ENCODE peak calls at places on chromosomes 6 and 20, in six cellular contexts. One of them, this sample, is unnamed.

GRCh38 chr6:26575494-26575939 is 21.2 kb upstream of the ABT1 start:
- DNase-seq in heart left ventricle: no peak
- DNase-seq in tibial artery: no peak
- DNase-seq in cardiac muscle cell: no peak
- DNase-seq in endothelial cell of umbilical vein: peak
- DNase-seq in transverse colon: no peak
- DNase-seq in this sample: peak

GRCh38 chr20:3190681-3191111 is 13.8 kb downstream of the DDRGK1 start:
- DNase-seq in heart left ventricle: no peak
- DNase-seq in tibial artery: no peak
- DNase-seq in cardiac muscle cell: no peak
- DNase-seq in endothelial cell of umbilical vein: no peak
- DNase-seq in transverse colon: no peak
- DNase-seq in this sample: no peak

GRCh38 chr6:169078399-169079145 is 175.1 kb downstream of the THBS2 start:
- DNase-seq in heart left ventricle: no peak
- DNase-seq in tibial artery: no peak
- DNase-seq in cardiac muscle cell: no peak
- DNase-seq in endothelial cell of umbilical vein: no peak
- DNase-seq in transverse colon: no peak
- DNase-seq in this sample: no peak

GRCh38 chr6:36727491-36728021 is 29.9 kb downstream of the RAB44 start:
- DNase-seq in heart left ventricle: no peak
- DNase-seq in tibial artery: no peak
- DNase-seq in cardiac muscle cell: no peak
- DNase-seq in endothelial cell of umbilical vein: no peak
- DNase-seq in transverse colon: no peak
- DNase-seq in this sample: peak

GRCh38 chr6:126535138-126535537 is 195.2 kb downstream of the CENPW start:
- DNase-seq in heart left ventricle: no peak
- DNase-seq in tibial artery: no peak
- DNase-seq in cardiac muscle cell: no peak
- DNase-seq in endothelial cell of umbilical vein: no peak
- DNase-seq in transverse colon: no peak
- DNase-seq in this sample: no peak

GRCh38 chr6:105932440-105932839 is 153.7 kb upstream of the PRDM1 start:
- DNase-seq in heart left ventricle: no peak
- DNase-seq in tibial artery: no peak
- DNase-seq in cardiac muscle cell: no peak
- DNase-seq in endothelial cell of umbilical vein: no peak
- DNase-seq in transverse colon: no peak
- DNase-seq in this sample: no peak

GRCh38 chr6:105402090-105402980 is 547 bp downstream of the PREP start:
- DNase-seq in heart left ventricle: no peak
- DNase-seq in tibial artery: no peak
- DNase-seq in cardiac muscle cell: no peak
- DNase-seq in endothelial cell of umbilical vein: peak
- DNase-seq in transverse colon: peak
- DNase-seq in this sample: peak

GRCh38 chr6:106448000-106448426 is 87.5 kb downstream of the CRYBG1 start:
- DNase-seq in heart left ventricle: peak
- DNase-seq in tibial artery: no peak
- DNase-seq in cardiac muscle cell: no peak
- DNase-seq in endothelial cell of umbilical vein: no peak
- DNase-seq in transverse colon: peak
- DNase-seq in this sample: no peak

GRCh38 chr6:134466751-134467525 is 149.0 kb upstream of the SGK1 start:
- DNase-seq in heart left ventricle: no peak
- DNase-seq in tibial artery: no peak
- DNase-seq in cardiac muscle cell: no peak
- DNase-seq in endothelial cell of umbilical vein: peak
- DNase-seq in transverse colon: no peak
- DNase-seq in this sample: no peak

GRCh38 chr6:18416341-18416679 is 29.2 kb downstream of the RNF144B start:
- DNase-seq in heart left ventricle: no peak
- DNase-seq in tibial artery: no peak
- DNase-seq in cardiac muscle cell: no peak
- DNase-seq in endothelial cell of umbilical vein: no peak
- DNase-seq in transverse colon: no peak
- DNase-seq in this sample: no peak

GRCh38 chr6:13425971-13426931 is 61.1 kb downstream of the GFOD1 start:
- DNase-seq in heart left ventricle: peak
- DNase-seq in tibial artery: peak
- DNase-seq in cardiac muscle cell: peak
- DNase-seq in endothelial cell of umbilical vein: no peak
- DNase-seq in transverse colon: no peak
- DNase-seq in this sample: peak

GRCh38 chr6:150267686-150268561 is 100.9 kb upstream of the IYD start:
- DNase-seq in heart left ventricle: no peak
- DNase-seq in tibial artery: peak
- DNase-seq in cardiac muscle cell: no peak
- DNase-seq in endothelial cell of umbilical vein: no peak
- DNase-seq in transverse colon: no peak
- DNase-seq in this sample: peak

GRCh38 chr6:33313105-33313708 is 671 bp downstream of the TAPBP start:
- DNase-seq in heart left ventricle: peak
- DNase-seq in tibial artery: peak
- DNase-seq in cardiac muscle cell: no peak
- DNase-seq in endothelial cell of umbilical vein: peak
- DNase-seq in transverse colon: peak
- DNase-seq in this sample: peak

DNA sequence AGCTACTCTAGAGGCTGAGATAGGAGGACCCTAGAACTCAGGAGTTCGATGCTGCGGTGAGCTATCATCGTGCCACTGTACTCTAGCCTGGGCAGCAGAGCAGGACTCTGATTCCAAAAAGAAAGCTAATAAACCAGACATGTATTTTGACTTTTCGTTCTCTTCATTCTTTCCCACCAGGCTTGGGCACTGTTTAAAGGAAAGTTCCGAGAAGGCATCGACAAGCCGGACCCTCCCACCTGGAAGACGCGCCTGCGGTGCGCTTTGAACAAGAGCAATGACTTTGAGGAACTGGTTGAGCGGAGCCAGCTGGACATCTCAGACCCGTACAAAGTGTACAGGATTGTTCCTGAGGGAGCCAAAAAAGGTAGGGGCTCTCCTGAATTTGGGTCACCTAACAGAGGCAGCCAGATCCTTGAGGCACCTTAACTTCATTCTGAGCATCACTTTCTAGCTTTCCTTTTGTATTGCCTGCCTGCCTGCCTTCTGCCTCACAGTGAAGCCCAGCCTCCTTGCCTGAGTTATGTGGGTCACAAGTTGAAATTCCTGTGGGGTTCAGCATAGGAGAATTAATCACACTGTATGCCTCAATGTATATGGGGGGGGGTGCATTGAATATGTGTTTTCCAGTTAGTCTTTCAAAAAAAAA is 3.2 kb downstream of the IRF4 start:
- DNase-seq in heart left ventricle: no peak
- DNase-seq in tibial artery: no peak
- DNase-seq in cardiac muscle cell: no peak
- DNase-seq in endothelial cell of umbilical vein: no peak
- DNase-seq in transverse colon: no peak
- DNase-seq in this sample: no peak
- H3K4me3 ChIP-seq in heart left ventricle: no peak
- H3K4me3 ChIP-seq in tibial artery: no peak
- H3K4me3 ChIP-seq in cardiac muscle cell: no peak
- H3K4me3 ChIP-seq in endothelial cell of umbilical vein: no peak
- H3K4me3 ChIP-seq in transverse colon: no peak
- H3K4me3 ChIP-seq in this sample: no peak

DNA sequence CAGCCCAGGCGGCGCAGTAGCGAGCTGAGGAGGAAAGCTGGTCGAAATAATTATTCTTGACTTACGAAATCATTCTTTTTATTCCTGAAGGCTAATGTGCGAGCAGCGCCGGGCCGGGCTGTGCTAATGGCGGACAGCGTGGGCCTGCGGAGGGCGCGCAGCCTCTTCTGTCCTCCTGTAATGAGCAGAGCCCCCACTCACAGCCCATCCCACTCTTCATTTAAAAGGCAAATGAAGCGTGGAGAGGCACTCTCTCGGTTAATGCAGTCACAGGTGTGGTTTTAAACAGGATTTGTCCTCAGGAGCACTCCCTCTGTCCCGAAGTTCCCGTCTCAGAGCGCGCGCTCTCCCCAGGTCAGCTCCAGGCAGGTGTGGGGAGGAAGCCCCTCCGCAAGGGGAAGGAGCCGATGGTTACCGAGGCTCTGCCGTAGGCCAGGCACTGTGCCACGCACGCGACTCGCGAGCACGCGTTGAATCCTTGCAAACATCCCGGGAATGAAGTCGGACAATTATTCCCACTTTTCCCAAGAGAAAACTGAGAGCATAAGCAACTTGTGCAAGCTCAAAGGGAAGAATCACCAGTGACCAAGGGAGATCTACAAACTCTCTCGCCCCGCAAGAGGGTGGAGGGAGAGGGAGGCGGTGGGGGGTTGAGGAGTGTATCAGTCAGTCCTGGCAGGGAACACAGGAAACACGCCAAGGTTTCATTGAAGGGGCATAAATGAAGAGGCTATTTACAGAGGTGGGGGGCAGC is 35.5 kb upstream of the ZFAND3 start:
- DNase-seq in heart left ventricle: no peak
- DNase-seq in tibial artery: no peak
- DNase-seq in cardiac muscle cell: peak
- DNase-seq in endothelial cell of umbilical vein: peak
- DNase-seq in transverse colon: no peak
- DNase-seq in this sample: peak
- TF ChIP-seq CTCF in heart left ventricle: no peak
- TF ChIP-seq CTCF in tibial artery: no peak
- TF ChIP-seq CTCF in cardiac muscle cell: peak
- TF ChIP-seq CTCF in endothelial cell of umbilical vein: no peak
- TF ChIP-seq CTCF in transverse colon: no peak
- TF ChIP-seq CTCF in this sample: peak

GRCh38 chr20:62554214-62554897 is 78.6 kb upstream of the GATA5 start:
- DNase-seq in heart left ventricle: no peak
- DNase-seq in tibial artery: no peak
- DNase-seq in cardiac muscle cell: no peak
- DNase-seq in endothelial cell of umbilical vein: no peak
- DNase-seq in transverse colon: no peak
- DNase-seq in this sample: no peak
- H3K27ac ChIP-seq in heart left ventricle: peak
- H3K27ac ChIP-seq in tibial artery: no peak
- H3K27ac ChIP-seq in cardiac muscle cell: peak
- H3K27ac ChIP-seq in endothelial cell of umbilical vein: no peak
- H3K27ac ChIP-seq in transverse colon: peak
- H3K27ac ChIP-seq in this sample: no peak

DNA sequence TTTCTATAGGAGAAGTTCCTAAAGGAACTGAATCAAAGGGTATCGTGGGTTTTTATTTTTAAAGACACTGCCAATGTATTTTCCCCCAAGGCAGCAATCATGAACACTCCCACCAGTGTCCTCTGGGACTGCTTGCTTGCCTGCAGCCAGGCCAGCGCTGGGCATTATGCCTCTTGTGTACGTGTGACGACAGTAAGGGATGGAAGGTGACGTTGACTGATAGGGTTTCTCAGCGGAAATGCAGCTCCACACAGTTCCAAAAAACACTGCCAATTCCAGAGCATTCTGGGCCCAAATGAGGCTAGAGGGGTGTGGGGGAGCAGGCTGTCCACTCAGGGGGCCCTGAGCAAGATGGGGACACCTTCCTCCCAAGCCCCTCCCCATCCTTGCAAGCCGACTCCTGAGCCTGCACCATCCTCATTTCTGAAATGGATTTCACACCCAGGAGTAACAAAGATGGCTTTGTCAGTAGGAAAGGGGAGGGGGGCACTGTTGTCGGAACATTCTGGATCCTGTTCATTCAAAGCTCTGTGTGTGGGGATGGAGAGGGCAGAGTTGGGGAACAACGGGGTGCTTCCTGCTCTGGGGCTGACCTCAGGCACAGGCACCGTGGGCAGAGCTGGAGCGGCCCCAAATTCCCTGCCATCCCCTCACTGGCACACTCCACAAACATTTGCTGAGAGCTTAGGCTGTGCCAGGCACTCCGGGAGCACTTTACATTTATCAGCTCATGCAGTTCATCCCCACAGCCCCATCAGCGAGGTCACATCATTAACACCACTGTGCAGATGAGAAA is 20.0 kb downstream of the PREX1 start:
- DNase-seq in heart left ventricle: peak
- DNase-seq in tibial artery: no peak
- DNase-seq in cardiac muscle cell: no peak
- DNase-seq in endothelial cell of umbilical vein: no peak
- DNase-seq in transverse colon: no peak
- DNase-seq in this sample: no peak
- H3K4me3 ChIP-seq in heart left ventricle: no peak
- H3K4me3 ChIP-seq in tibial artery: no peak
- H3K4me3 ChIP-seq in cardiac muscle cell: no peak
- H3K4me3 ChIP-seq in endothelial cell of umbilical vein: no peak
- H3K4me3 ChIP-seq in transverse colon: no peak
- H3K4me3 ChIP-seq in this sample: no peak

DNA sequence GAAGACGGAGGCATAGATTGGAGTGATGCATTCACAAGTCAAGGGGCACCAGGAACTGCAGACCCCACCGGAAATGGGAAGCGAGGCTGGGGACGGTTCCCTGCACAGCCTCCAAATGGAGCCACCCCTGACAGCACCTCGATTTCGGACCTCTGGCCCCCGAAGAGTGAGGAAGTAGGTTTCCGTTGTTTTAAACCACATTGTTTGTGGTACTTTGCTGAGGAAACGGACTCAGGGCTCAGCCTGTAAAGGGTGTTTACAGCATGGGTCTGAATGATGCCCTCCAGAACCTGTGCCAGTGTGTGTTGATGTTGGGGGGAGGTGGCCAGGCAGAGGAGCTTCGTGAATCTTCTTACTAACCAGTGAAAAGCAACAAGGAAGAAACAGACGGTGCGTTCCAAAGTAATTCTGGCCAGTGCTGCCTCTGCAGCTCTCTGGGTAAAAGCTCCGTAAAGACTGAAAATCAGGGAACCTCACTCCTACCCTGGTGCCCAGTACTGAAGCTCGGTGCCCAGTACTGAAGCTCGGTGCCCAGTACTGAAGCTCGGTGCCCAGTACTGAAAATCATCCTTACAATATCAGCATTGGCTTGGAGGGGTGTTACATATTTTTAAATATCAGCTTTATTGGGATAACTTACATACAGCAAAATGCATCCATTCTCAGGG is 30.1 kb upstream of the CCR6 start:
- DNase-seq in heart left ventricle: no peak
- DNase-seq in tibial artery: no peak
- DNase-seq in cardiac muscle cell: no peak
- DNase-seq in endothelial cell of umbilical vein: no peak
- DNase-seq in transverse colon: no peak
- DNase-seq in this sample: no peak
- TF ChIP-seq CTCF in heart left ventricle: no peak
- TF ChIP-seq CTCF in tibial artery: no peak
- TF ChIP-seq CTCF in cardiac muscle cell: no peak
- TF ChIP-seq CTCF in endothelial cell of umbilical vein: no peak
- TF ChIP-seq CTCF in transverse colon: no peak
- TF ChIP-seq CTCF in this sample: no peak

This sample was measured in brain microvascular endothelial cell.